ENCODE peak calls at places on chromosome 22, in five cellular contexts. M is skeletal muscle cell, U is sciatic nerve, R is NCI-H1417 treated with DMSO at 0.1 percent for 48 hours, Y is astrocyte of the spinal cord. Q is an unnamed sample.

GRCh38 chr22:33697640-33698039 is 222.6 kb downstream of the LARGE1 start:
- DNase-seq in M (peak), Y (peak), R (no peak), U (no peak), Q (peak)

GRCh38 chr22:43624144-43624998 is 187.7 kb downstream of the EFCAB6 start:
- DNase-seq in R (no peak), U (no peak), M (no peak), Y (peak), Q (no peak)

GRCh38 chr22:44386386-44387035 is 73.8 kb upstream of the SHISAL1 start:
- DNase-seq in R (no peak), U (no peak), M (no peak), Y (no peak), Q (no peak)

GRCh38 chr22:42227435-42227834 is 43.0 kb downstream of the TCF20 start:
- DNase-seq in R (no peak), U (no peak), Y (no peak), M (no peak), Q (no peak)

GRCh38 chr22:38032681-38033521 is 24.3 kb upstream of the PICK1 start:
- DNase-seq in R (no peak), U (no peak), M (peak), Y (peak), Q (peak)

GRCh38 chr22:50683086-50683993 is 10.7 kb downstream of the SHANK3 start:
- DNase-seq in U (peak), Y (no peak), R (no peak), M (no peak), Q (no peak)

GRCh38 chr22:46122511-46122971 is 27.8 kb upstream of the PPARA start:
- DNase-seq in Y (no peak), U (peak), R (no peak), M (no peak), Q (no peak)

GRCh38 chr22:32204211-32204855 is 540 bp downstream of the RFPL2 start:
- DNase-seq in U (no peak), R (no peak), M (no peak), Y (no peak), Q (no peak)

GRCh38 chr22:42685941-42686666 is 34.6 kb downstream of the A4GALT start:
- DNase-seq in M (no peak), Y (no peak), R (no peak), U (no peak), Q (peak)

GRCh38 chr22:23305922-23306374 is 125.6 kb downstream of the BCR start:
- DNase-seq in M (no peak), U (no peak), R (no peak), Y (peak), Q (peak)

GRCh38 chr22:19527321-19527721 is 3.1 kb upstream of the CLDN5 start:
- DNase-seq in M (no peak), U (peak), R (no peak), Y (no peak), Q (no peak)

GRCh38 chr22:47091241-47091691 is 328.8 kb downstream of the TBC1D22A start:
- DNase-seq in Y (no peak), M (no peak), U (peak), R (no peak), Q (peak)

GRCh38 chr22:24376606-24377005 is 50.8 kb upstream of the ADORA2A start:
- DNase-seq in M (no peak), U (no peak), R (no peak), Y (no peak), Q (no peak)

GRCh38 chr22:30306629-30307016 is 17.3 kb upstream of the CASTOR1 start:
- DNase-seq in M (no peak), U (no peak), R (no peak), Y (no peak), Q (no peak)

GRCh38 chr22:35400335-35400680 is 368 bp downstream of the MCM5 start:
- DNase-seq in M (no peak), Y (no peak), U (no peak), R (no peak), Q (peak)

GRCh38 chr22:46829140-46829891 is 66.9 kb downstream of the TBC1D22A start:
- DNase-seq in Y (peak), M (peak), U (no peak), R (no peak), Q (peak)

GRCh38 chr22:47328550-47329243 is 566.2 kb downstream of the TBC1D22A start:
- DNase-seq in U (no peak), Y (peak), M (peak), R (no peak), Q (peak)

GRCh38 chr22:42684462-42685195 is 35.4 kb upstream of the CYB5R3 start:
- DNase-seq in U (no peak), R (no peak), Y (no peak), M (no peak), Q (peak)

GRCh38 chr22:23113067-23113846 is 28.5 kb downstream of the RSPH14 start:
- DNase-seq in R (no peak), U (peak), M (peak), Y (peak), Q (peak)

GRCh38 chr22:22462813-22463567 is 45.6 kb downstream of the ZNF280B start:
- DNase-seq in M (no peak), U (no peak), Y (no peak), R (no peak), Q (no peak)

GRCh38 chr22:35257321-35258143 is at the start of gene HMGXB4:
- DNase-seq in U (peak), Y (peak), M (peak), R (no peak), Q (peak)

GRCh38 chr22:31872209-31872608 is 72.1 kb upstream of the YWHAH start:
- DNase-seq in Y (no peak), M (no peak), R (no peak), U (no peak), Q (no peak)

GRCh38 chr22:36562261-36562835 is 33.4 kb upstream of the EIF3D start:
- DNase-seq in U (no peak), R (no peak), M (no peak), Y (peak), Q (peak)

GRCh38 chr22:40628354-40629042 is 8.0 kb downstream of the MRTFA start:
- DNase-seq in M (no peak), Y (peak), R (no peak), U (no peak), Q (peak)

GRCh38 chr22:32407332-32407731 is 4.7 kb downstream of the RTCB start:
- DNase-seq in M (no peak), R (no peak), Y (no peak), U (no peak), Q (no peak)

GRCh38 chr22:22878801-22879674 is 8.6 kb upstream of the IGLL5 start:
- DNase-seq in R (no peak), M (no peak), Y (no peak), U (no peak), Q (no peak)

GRCh38 chr22:41184679-41185078 is 20.4 kb upstream of the L3MBTL2 start:
- DNase-seq in Y (no peak), U (no peak), M (no peak), R (no peak), Q (no peak)

GRCh38 chr22:19548964-19549363 is 24.8 kb upstream of the CLDN5 start:
- DNase-seq in U (no peak), R (no peak), M (no peak), Y (no peak), Q (no peak)

GRCh38 chr22:49062155-49063039 is 765.3 kb downstream of the BRD1 start:
- DNase-seq in R (no peak), M (no peak), Y (no peak), U (no peak), Q (no peak)

GRCh38 chr22:25027959-25028840 is 75.7 kb downstream of the KIAA1671 start:
- DNase-seq in U (peak), R (no peak), M (no peak), Y (peak), Q (no peak)

GRCh38 chr22:29885610-29886009 is 2.6 kb downstream of the MTMR3 start:
- DNase-seq in R (no peak), Y (no peak), U (no peak), M (no peak), Q (no peak)

Q was measured in fibroblast of lung.